ENCODE peak calls at places on chromosomes 6 and 20, in five cellular contexts. X, L, R, D and C are unnamed samples.

GRCh38 chr6:156016186-156016976 is 560.7 kb upstream of the NOX3 start:
- DNase-seq in X (no peak), L (no peak), D (no peak), R (peak), C (no peak)

GRCh38 chr6:49980898-49981297 is 11.5 kb upstream of the DEFB113 start:
- DNase-seq in D (no peak), X (no peak), L (no peak), R (no peak), C (no peak)

GRCh38 chr6:15464211-15464725 is 198.6 kb downstream of the DTNBP1 start:
- DNase-seq in X (no peak), R (peak), D (no peak), L (no peak), C (no peak)

GRCh38 chr20:61166324-61166723 is 85.7 kb upstream of the CDH4 start:
- DNase-seq in D (no peak), L (no peak), R (no peak), X (no peak), C (no peak)

GRCh38 chr6:33747823-33748222 is 1.1 kb upstream of the IP6K3 start:
- DNase-seq in X (no peak), L (no peak), D (no peak), R (no peak), C (no peak)

GRCh38 chr6:22925920-22926587 is 356.7 kb downstream of the HDGFL1 start:
- DNase-seq in R (peak), L (no peak), X (no peak), D (no peak), C (no peak)

GRCh38 chr6:43478008-43478372 is 620 bp downstream of the TJAP1 start:
- DNase-seq in D (no peak), X (no peak), R (no peak), L (no peak), C (no peak)

GRCh38 chr6:90369024-90369519 is 72.4 kb upstream of the BACH2 start:
- DNase-seq in R (peak), D (no peak), X (peak), L (peak), C (no peak)

GRCh38 chr6:32439708-32440214 is at the start of gene HLA-DRA:
- DNase-seq in L (peak), X (no peak), R (peak), D (no peak), C (no peak)

GRCh38 chr6:94045473-94045872 is 626.1 kb upstream of the EPHA7 start:
- DNase-seq in R (no peak), X (no peak), L (no peak), D (no peak), C (no peak)

GRCh38 chr6:34888874-34889555 is at the start of gene ANKS1A:
- DNase-seq in L (peak), D (peak), R (peak), X (peak), C (peak)

GRCh38 chr6:142761756-142762155 is 183.2 kb downstream of the HIVEP2 start:
- DNase-seq in R (no peak), D (no peak), L (no peak), X (no peak), C (no peak)

GRCh38 chr6:119442776-119443184 is 93.2 kb upstream of the MAN1A1 start:
- DNase-seq in R (peak), D (no peak), X (no peak), L (peak), C (no peak)

GRCh38 chr6:155121699-155122098 is 126.6 kb downstream of the TIAM2 start:
- DNase-seq in X (peak), L (no peak), D (no peak), R (no peak), C (no peak)

GRCh38 chr6:7484666-7485065 is 56.8 kb upstream of the DSP start:
- DNase-seq in L (no peak), X (no peak), R (no peak), D (no peak), C (no peak)

GRCh38 chr6:29733057-29733456 is 9.8 kb downstream of the HLA-F start:
- DNase-seq in L (no peak), R (no peak), D (no peak), X (no peak), C (no peak)

GRCh38 chr6:53647437-53648094 is 18.0 kb downstream of the KLHL31 start:
- DNase-seq in D (no peak), X (no peak), L (no peak), R (no peak), C (no peak)

GRCh38 chr6:84057908-84058307 is 24.3 kb downstream of the MRAP2 start:
- DNase-seq in L (no peak), R (no peak), D (no peak), X (no peak), C (no peak)

GRCh38 chr6:12138377-12138776 is 126.3 kb downstream of the HIVEP1 start:
- DNase-seq in X (no peak), D (no peak), L (no peak), R (no peak), C (no peak)

DNA sequence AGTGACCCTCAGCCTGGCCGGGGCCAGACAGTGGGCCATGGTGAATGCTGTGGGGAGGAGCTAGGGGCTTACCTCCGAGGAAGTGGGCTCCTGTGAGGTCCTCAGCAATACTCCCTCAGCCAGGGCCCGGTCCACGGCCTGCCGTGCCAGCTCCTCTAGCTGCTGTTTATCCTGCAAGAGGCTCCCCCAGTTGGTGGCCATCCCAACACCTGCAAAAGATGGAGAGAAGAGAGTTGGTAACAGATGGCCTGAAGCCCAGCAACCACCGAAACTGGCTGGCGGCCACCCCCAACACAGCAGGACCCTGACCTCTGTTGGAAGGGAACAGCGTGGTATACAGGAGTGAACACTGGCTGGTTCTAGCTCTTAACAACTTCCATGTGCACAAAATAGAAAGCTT is 4.0 kb downstream of the GSS start:
- DNase-seq in D (no peak), R (no peak), X (no peak), L (no peak), C (no peak)
- H3K27ac ChIP-seq in D (no peak), R (no peak), X (peak), L (no peak), C (no peak)

GRCh38 chr20:23641936-23642751 is 4.4 kb upstream of the CST3 start:
- DNase-seq in X (peak), R (peak), D (no peak), L (no peak), C (no peak)
- H3K27ac ChIP-seq in X (peak), R (no peak), D (no peak), L (no peak), C (no peak)

GRCh38 chr6:74928203-74928602 is 277.6 kb downstream of the COL12A1 start:
- DNase-seq in D (no peak), R (no peak), X (no peak), L (no peak), C (no peak)

GRCh38 chr6:74927299-74927698 is 278.6 kb downstream of the COL12A1 start:
- DNase-seq in L (no peak), R (no peak), D (no peak), X (no peak), C (no peak)

GRCh38 chr6:74931567-74931966 is 274.3 kb downstream of the COL12A1 start:
- DNase-seq in R (no peak), L (no peak), D (no peak), X (no peak), C (no peak)

GRCh38 chr6:74925683-74926082 is 280.2 kb downstream of the COL12A1 start:
- DNase-seq in D (no peak), L (no peak), R (no peak), X (no peak), C (no peak)
- H3K27ac ChIP-seq in D (no peak), L (no peak), R (no peak), X (no peak), C (no peak)

DNA sequence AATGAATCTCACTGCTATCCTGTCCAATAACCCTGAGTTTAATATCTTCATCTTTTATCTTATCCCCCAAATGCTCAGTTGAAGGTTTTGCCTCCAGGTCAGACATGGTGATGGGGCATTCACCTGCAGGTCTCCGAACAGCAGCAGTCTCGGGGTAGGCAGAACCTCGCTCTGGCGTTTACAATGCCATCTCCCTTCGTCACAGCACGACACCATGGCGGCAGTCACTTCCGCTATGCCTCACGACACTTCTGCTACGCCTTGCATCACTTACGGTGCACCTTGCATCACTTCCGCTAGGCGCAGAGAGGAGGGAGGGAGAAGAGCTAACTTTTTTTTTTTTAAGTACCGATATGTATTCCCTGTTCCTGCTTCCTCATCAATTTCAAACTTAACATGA is 194.9 kb downstream of the BCAS1 start:
- DNase-seq in R (no peak), D (peak), L (no peak), X (no peak), C (no peak)
- H3K27ac ChIP-seq in R (no peak), D (peak), L (no peak), X (no peak), C (no peak)

GRCh38 chr6:56535626-56536025 is 107.1 kb downstream of the DST start:
- DNase-seq in X (no peak), D (no peak), R (no peak), L (no peak), C (no peak)
- H3K27ac ChIP-seq in X (no peak), D (no peak), R (no peak), L (no peak), C (peak)

DNA sequence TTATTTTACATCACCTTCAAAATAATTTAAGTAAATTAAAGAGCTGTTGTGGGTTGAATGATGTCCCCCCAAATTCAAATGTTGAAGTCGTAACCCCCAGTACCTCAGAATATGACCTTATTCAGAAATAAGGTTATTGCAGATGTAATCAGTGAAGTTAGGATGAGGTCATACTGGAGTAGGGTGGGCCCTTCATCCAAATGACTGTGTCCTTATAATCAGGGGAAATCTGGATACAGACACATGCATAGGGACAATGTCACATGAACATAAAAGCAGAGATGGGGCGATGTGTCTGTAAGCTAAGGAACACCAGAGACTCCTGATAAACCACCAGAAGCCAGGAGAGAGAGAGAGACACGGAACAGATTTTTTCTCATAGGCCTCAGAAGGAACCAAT is 13.3 kb upstream of the IL20RA start:
- DNase-seq in R (no peak), X (no peak), L (no peak), D (no peak), C (no peak)
- H3K27ac ChIP-seq in R (no peak), X (no peak), L (no peak), D (no peak), C (no peak)

GRCh38 chr20:13995086-13995665 is at the start of gene MACROD2:
- DNase-seq in R (peak), L (peak), D (peak), X (peak), C (peak)
- H3K27ac ChIP-seq in R (no peak), L (peak), D (peak), X (peak), C (no peak)

GRCh38 chr6:125904871-125905270 is 51.7 kb upstream of the HINT3 start:
- DNase-seq in L (no peak), D (no peak), R (no peak), X (no peak), C (no peak)

GRCh38 chr6:125899726-125900182 is 56.8 kb upstream of the HINT3 start:
- DNase-seq in D (no peak), X (no peak), L (peak), R (no peak), C (no peak)
- H3K27ac ChIP-seq in D (no peak), X (no peak), L (peak), R (no peak), C (no peak)

DNA sequence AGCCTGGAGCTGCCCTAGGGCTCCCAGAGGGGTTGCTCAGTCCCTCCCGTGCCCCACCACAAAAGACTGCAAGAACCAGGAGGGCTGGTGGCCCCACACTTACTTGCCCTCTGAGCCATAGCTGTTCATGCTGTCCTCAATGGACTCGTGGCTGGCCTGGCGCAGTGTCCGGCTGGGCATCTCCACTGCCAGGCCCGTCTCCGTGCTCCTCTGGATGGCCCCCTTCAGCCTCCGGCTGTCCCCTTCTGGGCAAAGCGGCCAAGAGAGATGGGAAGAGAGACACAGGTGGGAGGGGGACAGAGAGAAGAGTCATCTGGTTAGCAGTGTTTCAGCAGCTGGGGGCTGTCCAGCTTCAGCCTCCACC is 25.5 kb downstream of the KCNK15 start:
- DNase-seq in X (no peak), R (no peak), L (no peak), D (no peak), C (no peak)
- H3K27ac ChIP-seq in X (no peak), R (no peak), L (no peak), D (no peak), C (no peak)

GRCh38 chr6:136095961-136096360 is 154.2 kb downstream of the MTFR2 start:
- DNase-seq in D (no peak), L (no peak), R (peak), X (peak), C (no peak)
- H3K27ac ChIP-seq in D (no peak), L (no peak), R (peak), X (peak), C (peak)